ENCODE peak calls at places on chromosomes 4 and X, in eight cellular contexts. T is B cell, S is IMR-90, W is dorsolateral prefrontal cortex, F is right lobe of liver, O is H9, G is cardiac muscle cell, N is AG04449. K is an unnamed sample.

GRCh38 chrX:64894454-64895038 is 81.7 kb downstream of the ZC4H2 start:
- DNase-seq in N (no peak), W (no peak), O (peak), F (peak), S (peak), G (no peak), T (no peak), K (no peak)

GRCh38 chr4:6769138-6769983 is 13.2 kb upstream of the KIAA0232 start:
- DNase-seq in N (no peak), W (no peak), S (no peak), T (no peak), O (no peak), F (no peak), G (no peak), K (peak)

GRCh38 chr4:63063765-63064164 is 1345.5 kb downstream of the TECRL start:
- DNase-seq in T (no peak), W (no peak), S (no peak), N (no peak), F (no peak), G (no peak), O (no peak), K (no peak)

GRCh38 chr4:31160146-31160545 is 440.0 kb downstream of the PCDH7 start:
- DNase-seq in N (no peak), T (no peak), S (no peak), W (no peak), G (no peak), F (no peak), O (no peak), K (no peak)

GRCh38 chrX:22300130-22300529 is 27.4 kb downstream of the CBLL2 start:
- DNase-seq in W (no peak), O (no peak), S (peak), F (no peak), T (no peak), G (peak), N (peak), K (no peak)

GRCh38 chr4:140256335-140256734 is 102.4 kb upstream of the MAML3 start:
- DNase-seq in G (no peak), S (peak), F (no peak), O (peak), W (no peak), N (no peak), T (no peak), K (no peak)

GRCh38 chrX:7334253-7334935 is 186.4 kb upstream of the PUDP start:
- DNase-seq in T (no peak), W (no peak), N (no peak), O (no peak), S (peak), G (peak), F (no peak), K (no peak)

GRCh38 chr4:118034061-118034785 is at the start of gene NDST3:
- DNase-seq in O (peak), W (peak), G (peak), F (peak), T (no peak), N (no peak), S (peak), K (peak)

GRCh38 chrX:99800016-99800415 is 610.1 kb downstream of the PCDH19 start:
- DNase-seq in T (no peak), N (no peak), O (no peak), G (no peak), W (no peak), S (no peak), F (no peak), K (no peak)

GRCh38 chr4:88143504-88143903 is 14.9 kb downstream of the ABCG2 start:
- DNase-seq in S (peak), F (no peak), W (no peak), O (no peak), T (no peak), N (no peak), G (peak), K (no peak)

GRCh38 chr4:159205462-159205861 is 102.6 kb downstream of the RAPGEF2 start:
- DNase-seq in F (no peak), S (no peak), T (no peak), G (no peak), N (no peak), W (no peak), O (no peak), K (no peak)

GRCh38 chrX:38044682-38045081 is 38.3 kb downstream of the SYTL5 start:
- DNase-seq in T (no peak), S (no peak), F (no peak), O (no peak), N (no peak), W (no peak), G (no peak), K (no peak)
- TF ChIP-seq CTCF in T (no peak), S (no peak), F (no peak), O (no peak), N (no peak), W (no peak), G (no peak), K (no peak)

GRCh38 chr4:13597141-13597540 is 30.4 kb downstream of the BOD1L1 start:
- DNase-seq in T (no peak), S (no peak), O (no peak), G (no peak), F (no peak), N (no peak), W (no peak), K (no peak)

GRCh38 chr4:13597604-13598003 is 29.9 kb downstream of the BOD1L1 start:
- DNase-seq in G (no peak), F (no peak), O (no peak), T (no peak), S (peak), W (no peak), N (no peak), K (no peak)

GRCh38 chr4:13601848-13602247 is 25.7 kb downstream of the BOD1L1 start:
- DNase-seq in W (no peak), T (no peak), G (no peak), F (no peak), S (no peak), N (no peak), O (no peak), K (no peak)

GRCh38 chr4:13601060-13601459 is 26.5 kb downstream of the BOD1L1 start:
- DNase-seq in O (no peak), S (no peak), F (no peak), T (peak), W (no peak), G (no peak), N (no peak), K (no peak)

DNA sequence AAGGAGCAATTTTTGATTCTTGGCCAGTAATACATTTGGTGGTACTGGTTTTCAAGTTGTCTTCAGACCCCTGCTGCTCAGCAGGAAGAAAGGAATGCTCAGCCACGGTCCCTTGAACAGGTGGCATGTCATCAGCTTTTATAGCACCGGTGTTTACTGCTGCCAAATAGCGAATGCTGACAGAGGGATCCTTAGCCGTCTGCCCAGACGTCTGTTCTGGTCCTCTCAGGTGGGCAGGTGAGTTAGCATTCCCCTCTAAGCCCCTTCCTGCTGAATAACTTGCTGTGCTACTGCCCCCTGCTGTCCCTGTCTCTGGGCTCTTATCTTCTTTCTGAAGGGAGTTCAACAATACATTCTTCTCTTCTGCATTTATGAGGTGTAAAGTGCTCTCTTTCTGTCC is 28.4 kb downstream of the BOD1L1 start:
- DNase-seq in O (peak), N (no peak), T (no peak), S (no peak), W (no peak), F (no peak), G (no peak), K (no peak)
- TF ChIP-seq CTCF in O (peak), N (no peak), T (no peak), S (peak), W (no peak), F (no peak), G (peak), K (no peak)

DNA sequence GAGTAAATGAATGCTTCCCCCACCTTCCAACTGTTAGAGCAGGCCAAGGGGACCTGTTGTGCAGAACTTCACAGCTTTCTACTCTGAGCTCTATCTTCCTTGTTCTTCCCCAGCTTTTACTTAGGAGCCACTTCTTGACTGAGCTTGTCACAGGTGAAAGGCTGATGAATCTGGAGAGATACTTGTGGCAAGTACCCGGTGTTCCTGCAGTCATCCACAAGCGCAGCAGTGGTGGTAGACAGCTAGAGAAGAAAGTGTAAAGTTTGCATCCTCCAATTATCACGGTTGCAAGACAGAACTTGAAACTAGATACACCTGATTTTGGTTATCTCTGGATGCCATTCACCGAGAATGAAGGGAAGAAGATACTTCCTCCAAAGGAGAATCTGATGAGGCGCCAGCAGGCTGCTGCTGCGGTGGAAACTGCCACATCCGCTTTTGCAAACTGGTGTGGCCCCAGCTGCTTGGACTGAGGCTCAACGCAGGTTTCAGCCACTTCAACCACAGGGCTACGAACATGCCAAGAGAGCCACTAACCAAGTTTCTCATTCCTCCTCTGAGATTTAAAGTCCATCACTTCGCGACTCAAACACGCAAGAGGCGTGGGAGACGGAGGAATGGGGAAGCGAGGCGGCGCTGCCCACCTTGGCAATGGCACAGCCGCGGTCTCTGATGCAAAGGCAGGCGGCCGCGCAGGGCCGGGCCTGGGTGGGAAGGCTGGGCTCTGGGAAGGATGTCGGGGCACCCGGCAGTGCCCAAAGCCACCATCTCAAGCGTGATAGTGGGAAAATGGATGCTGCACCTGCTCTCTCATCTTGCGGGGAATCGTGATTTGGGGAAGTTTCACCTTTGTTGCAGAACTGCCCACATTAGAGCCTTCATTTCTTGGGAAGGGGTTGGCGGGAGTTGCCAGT is 1.3 kb upstream of the FHIP1A start:
- DNase-seq in F (no peak), W (no peak), T (no peak), O (peak), N (no peak), G (no peak), S (no peak), K (peak)
- TF ChIP-seq CTCF in F (peak), W (no peak), T (no peak), O (no peak), N (no peak), G (no peak), S (no peak), K (no peak)

DNA sequence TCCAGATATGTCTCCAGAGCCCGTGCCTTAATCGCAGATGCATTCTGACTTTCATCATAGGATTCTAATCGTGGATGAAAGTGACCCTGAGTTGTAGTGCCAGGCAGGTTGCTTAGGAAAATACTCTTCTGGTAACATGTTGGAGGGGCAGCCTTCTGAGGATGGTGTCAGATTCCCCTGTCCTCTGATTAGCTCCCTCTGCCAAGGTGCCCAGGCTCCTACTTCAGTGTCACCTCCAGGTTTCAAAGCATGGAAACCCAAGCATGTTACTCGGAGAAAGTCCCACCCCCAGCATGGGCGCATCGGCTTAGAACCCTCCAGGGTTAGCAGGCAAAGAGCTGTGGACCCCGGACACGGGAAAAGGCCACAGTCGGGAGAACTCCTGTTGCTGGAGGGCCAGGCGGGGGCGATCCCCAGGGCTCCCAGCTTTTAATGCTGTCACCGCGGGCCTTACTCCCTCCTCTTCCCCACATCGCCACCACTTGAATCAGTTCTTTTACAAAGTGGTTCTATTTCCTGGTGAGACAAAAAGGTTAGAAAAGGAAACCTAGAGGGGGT is 44.5 kb downstream of the TRIM2 start:
- DNase-seq in G (no peak), F (no peak), S (no peak), O (peak), T (no peak), N (no peak), W (no peak), K (no peak)
- TF ChIP-seq CTCF in G (no peak), F (no peak), S (no peak), O (no peak), T (no peak), N (no peak), W (no peak), K (no peak)

GRCh38 chrX:105190252-105190853 is 30.1 kb downstream of the TEX13A start:
- DNase-seq in O (no peak), W (no peak), T (no peak), S (peak), N (no peak), G (peak), F (no peak), K (no peak)

GRCh38 chrX:105191878-105192277 is 28.6 kb downstream of the TEX13A start:
- DNase-seq in W (no peak), O (peak), N (no peak), F (no peak), T (no peak), S (no peak), G (peak), K (no peak)

DNA sequence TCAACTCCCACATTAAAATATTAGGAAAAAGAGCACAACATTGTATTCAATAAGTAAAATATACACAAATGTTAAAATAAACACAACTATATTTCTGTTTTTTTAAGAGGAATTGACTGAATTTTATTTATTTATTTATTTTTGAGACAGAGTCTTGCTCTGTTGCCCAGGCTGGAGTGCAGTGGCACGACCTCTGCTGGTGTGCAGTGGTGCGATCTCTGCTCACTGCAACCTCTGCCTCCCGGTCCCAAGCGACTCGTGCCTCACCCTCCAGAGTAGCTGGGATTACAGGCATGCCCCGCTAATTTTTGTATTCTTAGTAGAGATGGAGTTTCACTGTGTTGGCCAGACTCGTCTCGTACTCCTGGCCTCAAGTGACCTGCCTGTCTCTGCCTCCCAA is 31.4 kb downstream of the TEX13A start:
- DNase-seq in T (no peak), O (no peak), S (no peak), N (no peak), W (no peak), F (no peak), G (no peak), K (no peak)
- TF ChIP-seq CTCF in T (no peak), O (no peak), S (no peak), N (no peak), W (no peak), F (no peak), G (no peak), K (no peak)

GRCh38 chr4:187175197-187175596 is 451.5 kb upstream of the FAT1 start:
- DNase-seq in N (no peak), S (peak), W (no peak), F (no peak), T (no peak), O (no peak), G (no peak), K (no peak)
- TF ChIP-seq CTCF in N (no peak), S (peak), W (no peak), F (no peak), T (no peak), O (no peak), G (no peak), K (no peak)

GRCh38 chr4:147655639-147656038 is 28.3 kb downstream of the PRMT9 start:
- DNase-seq in G (no peak), F (no peak), N (no peak), S (no peak), O (no peak), T (no peak), W (no peak), K (no peak)

DNA sequence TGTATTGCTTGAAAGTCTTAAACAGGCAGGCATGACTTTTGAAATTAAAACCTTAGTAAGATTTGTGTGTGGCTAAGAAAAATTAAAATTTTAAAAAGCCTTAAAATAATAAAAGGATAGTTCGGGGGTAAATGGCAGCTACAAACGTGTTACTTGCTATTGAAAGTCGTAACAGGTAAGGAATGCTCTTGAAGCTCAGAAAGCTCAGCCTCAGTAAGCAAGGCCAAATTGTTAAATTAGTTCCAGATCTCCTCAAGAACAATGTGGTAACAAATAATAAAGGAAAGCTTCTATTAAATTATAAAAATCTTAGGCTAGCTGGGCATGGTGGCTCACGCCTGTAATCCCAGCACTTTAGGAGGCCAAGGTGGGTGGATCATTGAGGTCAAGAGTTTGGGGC is 25.5 kb downstream of the PRMT9 start:
- DNase-seq in N (no peak), S (no peak), T (no peak), W (no peak), G (no peak), O (no peak), F (no peak), K (no peak)
- TF ChIP-seq CTCF in N (no peak), S (no peak), T (no peak), W (no peak), G (no peak), O (no peak), F (no peak), K (no peak)

DNA sequence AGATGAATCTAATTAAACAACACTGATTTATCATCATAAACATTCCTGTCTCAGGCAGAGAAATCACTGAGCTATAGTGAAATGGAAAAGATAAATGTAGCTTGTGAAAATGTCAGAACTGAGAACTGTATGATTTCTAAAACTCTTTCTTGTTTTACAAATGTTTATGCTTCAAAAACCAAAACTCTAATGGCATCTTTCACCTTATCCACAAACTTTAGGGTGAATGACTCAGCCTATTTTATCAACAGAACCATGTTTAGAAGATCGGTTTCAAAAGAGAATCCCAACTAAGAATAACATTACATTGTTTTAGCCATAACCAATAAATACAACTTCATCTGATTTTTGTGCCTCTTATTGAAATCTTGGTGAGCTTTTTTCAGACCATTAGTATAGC is 21.4 kb downstream of the NKX6-1 start:
- DNase-seq in N (no peak), S (no peak), T (no peak), G (no peak), W (no peak), O (no peak), F (no peak), K (no peak)
- TF ChIP-seq CTCF in N (no peak), S (no peak), T (no peak), G (no peak), W (no peak), O (no peak), F (no peak), K (no peak)

GRCh38 chr4:181911420-181911819 is 331.8 kb upstream of the TENM3 start:
- DNase-seq in G (peak), O (no peak), F (no peak), N (no peak), S (peak), T (no peak), W (no peak), K (no peak)
- TF ChIP-seq CTCF in G (no peak), O (no peak), F (no peak), N (no peak), S (peak), T (no peak), W (no peak), K (no peak)